ENCODE peak calls at places on chromosomes 13 and 19, in six cellular contexts. One of them, this sample, is unnamed.

GRCh38 chr19:53927745-53928144 is 18.7 kb downstream of the CACNG7 start:
- DNase-seq in CD8-positive, alpha-beta T cell: peak
- DNase-seq in pancreas: no peak
- DNase-seq in OCI-LY7: peak
- DNase-seq in prostate gland: no peak
- DNase-seq in WERI-Rb-1: no peak
- DNase-seq in this sample: no peak

GRCh38 chr19:11191934-11192333 is 5.4 kb downstream of the KANK2 start:
- DNase-seq in WERI-Rb-1: no peak
- DNase-seq in pancreas: no peak
- DNase-seq in CD8-positive, alpha-beta T cell: no peak
- DNase-seq in prostate gland: no peak
- DNase-seq in OCI-LY7: peak
- DNase-seq in this sample: no peak

GRCh38 chr13:96500953-96501352 is 411.0 kb downstream of the HS6ST3 start:
- DNase-seq in OCI-LY7: no peak
- DNase-seq in prostate gland: no peak
- DNase-seq in pancreas: no peak
- DNase-seq in CD8-positive, alpha-beta T cell: no peak
- DNase-seq in WERI-Rb-1: no peak
- DNase-seq in this sample: no peak

GRCh38 chr13:106651442-106651841 is 83.5 kb upstream of the ARGLU1 start:
- DNase-seq in WERI-Rb-1: no peak
- DNase-seq in pancreas: no peak
- DNase-seq in CD8-positive, alpha-beta T cell: no peak
- DNase-seq in prostate gland: no peak
- DNase-seq in OCI-LY7: no peak
- DNase-seq in this sample: no peak

GRCh38 chr19:52494518-52494917 is 33.0 kb upstream of the ZNF808 start:
- DNase-seq in prostate gland: no peak
- DNase-seq in WERI-Rb-1: no peak
- DNase-seq in pancreas: no peak
- DNase-seq in CD8-positive, alpha-beta T cell: no peak
- DNase-seq in OCI-LY7: no peak
- DNase-seq in this sample: no peak

GRCh38 chr19:30719189-30719990 is 347.2 kb downstream of the ZNF536 start:
- DNase-seq in CD8-positive, alpha-beta T cell: no peak
- DNase-seq in prostate gland: peak
- DNase-seq in pancreas: peak
- DNase-seq in WERI-Rb-1: peak
- DNase-seq in OCI-LY7: no peak
- DNase-seq in this sample: peak

GRCh38 chr13:110089815-110090214 is 217.1 kb downstream of the COL4A1 start:
- DNase-seq in WERI-Rb-1: no peak
- DNase-seq in CD8-positive, alpha-beta T cell: no peak
- DNase-seq in OCI-LY7: no peak
- DNase-seq in pancreas: no peak
- DNase-seq in prostate gland: no peak
- DNase-seq in this sample: no peak

GRCh38 chr13:83121904-83122303 is 760.4 kb downstream of the SLITRK1 start:
- DNase-seq in CD8-positive, alpha-beta T cell: no peak
- DNase-seq in WERI-Rb-1: no peak
- DNase-seq in pancreas: no peak
- DNase-seq in prostate gland: no peak
- DNase-seq in OCI-LY7: no peak
- DNase-seq in this sample: no peak

GRCh38 chr13:25951831-25952230 is 100.0 kb downstream of the SHISA2 start:
- DNase-seq in prostate gland: no peak
- DNase-seq in pancreas: no peak
- DNase-seq in WERI-Rb-1: no peak
- DNase-seq in CD8-positive, alpha-beta T cell: no peak
- DNase-seq in OCI-LY7: no peak
- DNase-seq in this sample: no peak

GRCh38 chr13:106570354-106570822 is 2.5 kb upstream of the ARGLU1 start:
- DNase-seq in pancreas: peak
- DNase-seq in WERI-Rb-1: peak
- DNase-seq in OCI-LY7: no peak
- DNase-seq in prostate gland: peak
- DNase-seq in CD8-positive, alpha-beta T cell: peak
- DNase-seq in this sample: no peak

GRCh38 chr19:34664168-34664567 is 12.8 kb downstream of the SCGB2B2 start:
- DNase-seq in WERI-Rb-1: no peak
- DNase-seq in OCI-LY7: no peak
- DNase-seq in prostate gland: no peak
- DNase-seq in pancreas: peak
- DNase-seq in CD8-positive, alpha-beta T cell: no peak
- DNase-seq in this sample: no peak

GRCh38 chr19:33064117-33064777 is 441 bp downstream of the RHPN2 start:
- DNase-seq in CD8-positive, alpha-beta T cell: no peak
- DNase-seq in pancreas: peak
- DNase-seq in WERI-Rb-1: peak
- DNase-seq in prostate gland: peak
- DNase-seq in OCI-LY7: peak
- DNase-seq in this sample: no peak

GRCh38 chr19:28296506-28296905 is 916.4 kb downstream of the UQCRFS1 start:
- DNase-seq in prostate gland: no peak
- DNase-seq in pancreas: no peak
- DNase-seq in OCI-LY7: no peak
- DNase-seq in CD8-positive, alpha-beta T cell: no peak
- DNase-seq in WERI-Rb-1: no peak
- DNase-seq in this sample: no peak

GRCh38 chr13:106183410-106184128 is 351.9 kb downstream of the EFNB2 start:
- DNase-seq in WERI-Rb-1: no peak
- DNase-seq in prostate gland: no peak
- DNase-seq in OCI-LY7: no peak
- DNase-seq in CD8-positive, alpha-beta T cell: no peak
- DNase-seq in pancreas: no peak
- DNase-seq in this sample: no peak

GRCh38 chr19:23699521-23699860 is 12.5 kb upstream of the ZNF675 start:
- DNase-seq in CD8-positive, alpha-beta T cell: no peak
- DNase-seq in pancreas: no peak
- DNase-seq in prostate gland: no peak
- DNase-seq in OCI-LY7: no peak
- DNase-seq in WERI-Rb-1: no peak
- DNase-seq in this sample: no peak

GRCh38 chr19:45097776-45098520 is 5.0 kb downstream of the PPP1R37 start:
- DNase-seq in CD8-positive, alpha-beta T cell: no peak
- DNase-seq in WERI-Rb-1: no peak
- DNase-seq in pancreas: no peak
- DNase-seq in prostate gland: peak
- DNase-seq in OCI-LY7: no peak
- DNase-seq in this sample: peak

GRCh38 chr13:59352600-59352999 is 811.1 kb downstream of the DIAPH3 start:
- DNase-seq in WERI-Rb-1: no peak
- DNase-seq in pancreas: no peak
- DNase-seq in OCI-LY7: no peak
- DNase-seq in CD8-positive, alpha-beta T cell: no peak
- DNase-seq in prostate gland: no peak
- DNase-seq in this sample: no peak

GRCh38 chr13:50437252-50437651 is 406.2 kb downstream of the DLEU7 start:
- DNase-seq in prostate gland: no peak
- DNase-seq in WERI-Rb-1: no peak
- DNase-seq in OCI-LY7: no peak
- DNase-seq in CD8-positive, alpha-beta T cell: no peak
- DNase-seq in pancreas: no peak
- DNase-seq in this sample: no peak

GRCh38 chr13:62085832-62086231 is 670.2 kb upstream of the PCDH20 start:
- DNase-seq in pancreas: no peak
- DNase-seq in prostate gland: no peak
- DNase-seq in OCI-LY7: no peak
- DNase-seq in WERI-Rb-1: no peak
- DNase-seq in CD8-positive, alpha-beta T cell: no peak
- DNase-seq in this sample: no peak

GRCh38 chr19:3024870-3025515 is 4.1 kb downstream of the TLE2 start:
- DNase-seq in WERI-Rb-1: peak
- DNase-seq in OCI-LY7: peak
- DNase-seq in prostate gland: no peak
- DNase-seq in CD8-positive, alpha-beta T cell: no peak
- DNase-seq in pancreas: no peak
- DNase-seq in this sample: no peak

GRCh38 chr13:105971720-105972119 is 563.7 kb downstream of the EFNB2 start:
- DNase-seq in CD8-positive, alpha-beta T cell: no peak
- DNase-seq in pancreas: no peak
- DNase-seq in OCI-LY7: no peak
- DNase-seq in prostate gland: no peak
- DNase-seq in WERI-Rb-1: no peak
- DNase-seq in this sample: no peak

GRCh38 chr13:25319781-25320180 is 18.4 kb downstream of the NUP58 start:
- DNase-seq in prostate gland: no peak
- DNase-seq in CD8-positive, alpha-beta T cell: no peak
- DNase-seq in WERI-Rb-1: no peak
- DNase-seq in OCI-LY7: no peak
- DNase-seq in pancreas: no peak
- DNase-seq in this sample: no peak

GRCh38 chr19:18274776-18275356 is 614 bp upstream of the IQCN start:
- DNase-seq in WERI-Rb-1: peak
- DNase-seq in OCI-LY7: no peak
- DNase-seq in CD8-positive, alpha-beta T cell: no peak
- DNase-seq in prostate gland: peak
- DNase-seq in pancreas: peak
- DNase-seq in this sample: peak

GRCh38 chr13:28531195-28531955 is 36.4 kb upstream of the FLT1 start:
- DNase-seq in CD8-positive, alpha-beta T cell: no peak
- DNase-seq in OCI-LY7: no peak
- DNase-seq in WERI-Rb-1: no peak
- DNase-seq in pancreas: peak
- DNase-seq in prostate gland: no peak
- DNase-seq in this sample: no peak

GRCh38 chr19:20179946-20180345 is 12.9 kb downstream of the ZNF486 start:
- DNase-seq in OCI-LY7: no peak
- DNase-seq in WERI-Rb-1: no peak
- DNase-seq in pancreas: no peak
- DNase-seq in prostate gland: no peak
- DNase-seq in CD8-positive, alpha-beta T cell: no peak
- DNase-seq in this sample: no peak

GRCh38 chr19:40560092-40560507 is 16.6 kb upstream of the SHKBP1 start:
- DNase-seq in prostate gland: no peak
- DNase-seq in OCI-LY7: no peak
- DNase-seq in CD8-positive, alpha-beta T cell: no peak
- DNase-seq in pancreas: no peak
- DNase-seq in WERI-Rb-1: no peak
- DNase-seq in this sample: no peak

GRCh38 chr19:57473646-57474045 is 3.7 kb downstream of the ZNF772 start:
- DNase-seq in OCI-LY7: no peak
- DNase-seq in CD8-positive, alpha-beta T cell: no peak
- DNase-seq in pancreas: no peak
- DNase-seq in prostate gland: no peak
- DNase-seq in WERI-Rb-1: no peak
- DNase-seq in this sample: no peak

GRCh38 chr19:246551-246950 is 44.7 kb downstream of the PLPP2 start:
- DNase-seq in WERI-Rb-1: peak
- DNase-seq in CD8-positive, alpha-beta T cell: no peak
- DNase-seq in prostate gland: no peak
- DNase-seq in pancreas: peak
- DNase-seq in OCI-LY7: peak
- DNase-seq in this sample: no peak
- H3K27ac ChIP-seq in WERI-Rb-1: no peak
- H3K27ac ChIP-seq in CD8-positive, alpha-beta T cell: no peak
- H3K27ac ChIP-seq in prostate gland: no peak
- H3K27ac ChIP-seq in pancreas: no peak
- H3K27ac ChIP-seq in OCI-LY7: no peak
- H3K27ac ChIP-seq in this sample: no peak

DNA sequence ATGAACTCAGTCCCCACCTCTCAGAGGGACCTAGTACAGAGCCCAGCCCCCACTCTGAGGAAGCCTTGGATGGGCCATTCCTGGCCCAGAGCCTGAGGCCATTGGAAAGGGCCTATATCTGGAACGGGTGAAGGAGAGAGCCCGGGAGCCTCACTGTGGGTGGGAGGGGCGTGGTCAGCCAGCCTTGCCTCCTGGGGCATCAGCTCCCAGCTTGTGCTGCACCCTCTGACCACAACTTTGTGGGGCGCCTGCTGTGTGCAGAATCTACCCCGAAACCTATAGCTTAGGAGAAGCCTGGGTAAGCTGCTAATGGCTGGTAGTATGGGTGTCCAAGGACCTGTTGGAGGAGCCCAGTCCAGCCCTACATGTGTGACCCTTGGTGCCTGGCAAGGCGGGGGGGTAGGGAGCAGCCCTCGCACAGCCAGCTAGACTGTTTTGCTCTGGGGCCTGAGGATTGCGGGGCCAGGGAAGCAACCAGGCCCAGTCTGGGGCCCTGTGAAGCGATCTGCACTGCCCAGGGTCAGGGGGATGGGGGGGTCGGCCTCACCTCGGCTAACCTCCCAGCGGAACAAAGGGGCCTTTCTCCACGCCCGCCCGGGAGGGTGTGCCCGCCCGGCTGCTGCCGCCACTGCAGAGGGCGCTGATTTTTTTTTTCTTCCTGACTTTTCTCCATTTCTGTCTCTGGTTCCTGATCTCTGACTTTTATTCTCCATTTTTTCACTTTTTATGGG is 42.3 kb downstream of the LYL1 start:
- DNase-seq in CD8-positive, alpha-beta T cell: no peak
- DNase-seq in pancreas: no peak
- DNase-seq in prostate gland: no peak
- DNase-seq in OCI-LY7: no peak
- DNase-seq in WERI-Rb-1: peak
- DNase-seq in this sample: peak
- H3K27ac ChIP-seq in CD8-positive, alpha-beta T cell: no peak
- H3K27ac ChIP-seq in pancreas: peak
- H3K27ac ChIP-seq in prostate gland: peak
- H3K27ac ChIP-seq in OCI-LY7: no peak
- H3K27ac ChIP-seq in WERI-Rb-1: peak
- H3K27ac ChIP-seq in this sample: peak

GRCh38 chr13:113927661-113928581 is 46.0 kb downstream of the C13orf46 start:
- DNase-seq in WERI-Rb-1: peak
- DNase-seq in prostate gland: no peak
- DNase-seq in OCI-LY7: no peak
- DNase-seq in CD8-positive, alpha-beta T cell: no peak
- DNase-seq in pancreas: peak
- DNase-seq in this sample: no peak
- H3K27ac ChIP-seq in WERI-Rb-1: no peak
- H3K27ac ChIP-seq in prostate gland: no peak
- H3K27ac ChIP-seq in OCI-LY7: no peak
- H3K27ac ChIP-seq in CD8-positive, alpha-beta T cell: no peak
- H3K27ac ChIP-seq in pancreas: no peak
- H3K27ac ChIP-seq in this sample: no peak

DNA sequence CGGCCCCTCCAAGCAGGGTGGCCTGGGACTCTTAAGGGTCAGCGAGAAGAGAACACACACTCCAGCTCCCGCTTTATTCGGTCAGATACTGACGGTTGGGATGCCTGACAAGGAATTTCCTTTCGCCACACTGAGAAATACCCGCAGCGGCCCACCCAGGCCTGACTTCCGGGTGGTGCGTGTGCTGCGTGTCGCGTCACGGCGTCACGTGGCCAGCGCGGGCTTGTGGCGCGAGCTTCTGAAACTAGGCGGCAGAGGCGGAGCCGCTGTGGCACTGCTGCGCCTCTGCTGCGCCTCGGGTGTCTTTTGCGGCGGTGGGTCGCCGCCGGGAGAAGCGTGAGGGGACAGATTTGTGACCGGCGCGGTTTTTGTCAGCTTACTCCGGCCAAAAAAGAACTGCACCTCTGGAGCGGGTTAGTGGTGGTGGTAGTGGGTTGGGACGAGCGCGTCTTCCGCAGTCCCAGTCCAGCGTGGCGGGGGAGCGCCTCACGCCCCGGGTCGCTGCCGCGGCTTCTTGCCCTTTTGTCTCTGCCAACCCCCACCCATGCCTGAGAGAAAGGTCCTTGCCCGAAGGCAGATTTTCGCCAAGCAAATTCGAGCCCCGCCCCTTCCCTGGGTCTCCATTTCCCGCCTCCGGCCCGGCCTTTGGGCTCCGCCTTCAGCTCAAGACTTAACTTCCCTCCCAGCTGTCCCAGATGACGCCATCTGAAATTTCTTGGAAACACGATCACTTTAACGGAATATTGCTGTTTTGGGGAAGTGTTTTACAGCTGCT is at the start of the genes BRCA2 and ZAR1L:
- DNase-seq in WERI-Rb-1: peak
- DNase-seq in OCI-LY7: peak
- DNase-seq in prostate gland: peak
- DNase-seq in pancreas: peak
- DNase-seq in CD8-positive, alpha-beta T cell: peak
- DNase-seq in this sample: peak
- H3K27ac ChIP-seq in WERI-Rb-1: peak
- H3K27ac ChIP-seq in OCI-LY7: peak
- H3K27ac ChIP-seq in prostate gland: peak
- H3K27ac ChIP-seq in pancreas: peak
- H3K27ac ChIP-seq in CD8-positive, alpha-beta T cell: peak
- H3K27ac ChIP-seq in this sample: peak